ENCODE peak calls at places on chromosomes 3 and 15, in six cellular contexts. B, R, O, J, S and U are unnamed samples.
A peak's percentile ranks its signal among the peaks of the same experiment; 100 is the strongest.

GRCh38 chr3:48435774-48436476 is 4.0 kb downstream of the CCDC51 start:
- DNase-seq in R (peak; percentile 87), B (peak; percentile 95), O (peak; percentile 69), S (peak; percentile 46), J (peak; percentile 72), U (peak; percentile 40)

GRCh38 chr15:84846269-84846668 is 29.1 kb downstream of the ALPK3 start:
- DNase-seq in R (no peak), J (no peak), B (no peak), O (no peak), S (no peak), U (no peak)

GRCh38 chr15:49589030-49589429 is 31.6 kb downstream of the FAM227B start:
- DNase-seq in B (no peak), S (no peak), O (no peak), R (no peak), J (no peak), U (no peak)

GRCh38 chr3:71725279-71725991 is at the start of gene EIF4E3:
- DNase-seq in J (no peak), B (peak; percentile 80), S (no peak), O (no peak), R (peak; percentile 51), U (no peak)

GRCh38 chr15:63891763-63892123 is 58.0 kb upstream of the HERC1 start:
- DNase-seq in S (no peak), B (no peak), J (no peak), R (no peak), O (no peak), U (no peak)

GRCh38 chr3:176430244-176430893 is 766.9 kb downstream of the TBL1XR1 start:
- DNase-seq in B (no peak), J (peak; percentile 48), S (peak; percentile 55), O (peak; percentile 29), R (peak; percentile 41), U (peak; percentile 75)

GRCh38 chr3:136955813-136956212 is 2.0 kb upstream of the IL20RB start:
- DNase-seq in B (no peak), S (no peak), J (peak; percentile 75), R (peak; percentile 83), O (peak; percentile 79), U (no peak)

GRCh38 chr3:10982782-10983181 is 9.8 kb upstream of the SLC6A1 start:
- DNase-seq in R (peak; percentile 67), O (no peak), S (no peak), J (no peak), B (no peak), U (peak; percentile 22)

GRCh38 chr3:37031115-37031682 is 37.9 kb downstream of the MLH1 start:
- DNase-seq in R (no peak), B (no peak), S (no peak), J (no peak), O (no peak), U (no peak)

GRCh38 chr3:187777331-187778046 is 32.2 kb upstream of the BCL6 start:
- DNase-seq in J (peak; percentile 95), R (peak; percentile 83), S (no peak), B (peak; percentile 68), O (peak; percentile 50), U (no peak)

GRCh38 chr15:57114070-57114469 is 195.6 kb downstream of the TCF12 start:
- DNase-seq in R (peak; percentile 11), J (no peak), O (no peak), S (no peak), B (no peak), U (peak; percentile 84)

GRCh38 chr15:80953953-80954778 is 35.5 kb downstream of the MESD start:
- DNase-seq in R (no peak), B (peak; percentile 36), J (no peak), O (no peak), S (no peak), U (no peak)

GRCh38 chr3:66410976-66411375 is 89.8 kb downstream of the LRIG1 start:
- DNase-seq in J (no peak), O (no peak), B (no peak), R (no peak), S (no peak), U (no peak)

GRCh38 chr3:127990051-127990450 is 62.2 kb upstream of the SEC61A1 start:
- DNase-seq in B (no peak), S (no peak), O (no peak), J (no peak), R (no peak), U (no peak)

GRCh38 chr3:181265750-181266333 is 276.3 kb upstream of the DNAJC19 start:
- DNase-seq in J (peak; percentile 53), O (peak; percentile 34), S (peak; percentile 37), B (no peak), R (no peak), U (no peak)

GRCh38 chr3:126676919-126677705 is 22.2 kb upstream of the TXNRD3 start:
- DNase-seq in R (peak; percentile 46), O (no peak), S (no peak), B (no peak), J (peak; percentile 85), U (no peak)

GRCh38 chr3:150314248-150315027 is 93.7 kb upstream of the TSC22D2 start:
- DNase-seq in R (no peak), O (no peak), J (no peak), B (no peak), S (peak; percentile 28), U (peak; percentile 73)

GRCh38 chr15:65086680-65087111 is 10.2 kb downstream of the KBTBD13 start:
- DNase-seq in O (no peak), S (no peak), J (no peak), B (no peak), R (no peak), U (no peak)

GRCh38 chr3:132595036-132595435 is 2.0 kb upstream of the ACKR4 start:
- DNase-seq in S (no peak), O (no peak), J (peak; percentile 76), R (peak; percentile 74), B (no peak), U (no peak)

GRCh38 chr3:13145131-13145825 is 72.0 kb upstream of the IQSEC1 start:
- DNase-seq in O (no peak), J (no peak), B (no peak), S (no peak), R (no peak), U (no peak)

GRCh38 chr3:20857636-20858035 is 671.6 kb upstream of the SGO1 start:
- DNase-seq in B (no peak), R (peak; percentile 27), J (no peak), O (no peak), S (no peak), U (no peak)

GRCh38 chr3:78004578-78004977 is 964.7 kb downstream of the ROBO2 start:
- DNase-seq in J (no peak), R (peak; percentile 31), S (no peak), O (no peak), B (no peak), U (no peak)

GRCh38 chr15:58551084-58551763 is 119.4 kb downstream of the LIPC start:
- DNase-seq in B (no peak), O (no peak), R (no peak), J (no peak), S (no peak), U (no peak)

GRCh38 chr3:138186216-138186615 is 885 bp upstream of the ARMC8 start:
- DNase-seq in O (no peak), R (peak; percentile 3), J (no peak), B (no peak), S (no peak), U (no peak)

GRCh38 chr3:105367063-105367405 is 325 bp downstream of the ALCAM start:
- DNase-seq in J (no peak), S (peak; percentile 32), B (peak; percentile 78), R (peak; percentile 40), O (peak; percentile 12), U (no peak)

GRCh38 chr3:59607628-59608027 is 557.8 kb upstream of the CFAP20DC start:
- DNase-seq in R (no peak), O (no peak), B (no peak), S (no peak), J (no peak), U (no peak)

GRCh38 chr3:113167929-113168771 is 43.2 kb upstream of the BOC start:
- DNase-seq in B (no peak), R (no peak), O (no peak), S (no peak), J (no peak), U (no peak)

GRCh38 chr3:129892857-129893615 is 475 bp downstream of the TMCC1 start:
- DNase-seq in J (peak; percentile 52), O (peak; percentile 25), R (peak; percentile 30), B (peak; percentile 92), S (peak; percentile 3), U (no peak)

GRCh38 chr3:111910806-111911205 is 51.7 kb downstream of the PHLDB2 start:
- DNase-seq in S (no peak), R (peak; percentile 51), J (peak; percentile 88), O (peak; percentile 84), B (no peak), U (no peak)